ENCODE peak calls at places on chromosome 17, in five cellular contexts. One of them, this sample, is unnamed.

GRCh38 chr17:72717676-72718075 is 374.8 kb downstream of the SLC39A11 start:
- DNase-seq in fibroblast of gingiva: no peak
- DNase-seq in activated T-helper 1 cell treated with anti-CD3 and anti-CD28 coated beads, Interleukin-2, amount 50 U/mL, for 16 hours: no peak
- DNase-seq in renal cortical epithelial cell: no peak
- DNase-seq in suprapubic skin: no peak
- DNase-seq in this sample: no peak

GRCh38 chr17:78717431-78717980 is 64.6 kb downstream of the CYTH1 start:
- DNase-seq in activated T-helper 1 cell treated with anti-CD3 and anti-CD28 coated beads, Interleukin-2, amount 50 U/mL, for 16 hours: no peak
- DNase-seq in renal cortical epithelial cell: peak
- DNase-seq in fibroblast of gingiva: peak
- DNase-seq in suprapubic skin: no peak
- DNase-seq in this sample: no peak

GRCh38 chr17:8868529-8868951 is 1.1 kb upstream of the PIK3R6 start:
- DNase-seq in suprapubic skin: no peak
- DNase-seq in fibroblast of gingiva: no peak
- DNase-seq in renal cortical epithelial cell: no peak
- DNase-seq in activated T-helper 1 cell treated with anti-CD3 and anti-CD28 coated beads, Interleukin-2, amount 50 U/mL, for 16 hours: no peak
- DNase-seq in this sample: no peak

GRCh38 chr17:57638284-57638683 is 106.8 kb downstream of the CCDC182 start:
- DNase-seq in renal cortical epithelial cell: no peak
- DNase-seq in activated T-helper 1 cell treated with anti-CD3 and anti-CD28 coated beads, Interleukin-2, amount 50 U/mL, for 16 hours: no peak
- DNase-seq in suprapubic skin: no peak
- DNase-seq in fibroblast of gingiva: no peak
- DNase-seq in this sample: no peak

GRCh38 chr17:76353004-76353598 is 615 bp downstream of the PRPSAP1 start:
- DNase-seq in activated T-helper 1 cell treated with anti-CD3 and anti-CD28 coated beads, Interleukin-2, amount 50 U/mL, for 16 hours: no peak
- DNase-seq in renal cortical epithelial cell: no peak
- DNase-seq in suprapubic skin: peak
- DNase-seq in fibroblast of gingiva: no peak
- DNase-seq in this sample: no peak

GRCh38 chr17:28379814-28380571 is 8.5 kb downstream of the SARM1 start:
- DNase-seq in renal cortical epithelial cell: no peak
- DNase-seq in fibroblast of gingiva: peak
- DNase-seq in activated T-helper 1 cell treated with anti-CD3 and anti-CD28 coated beads, Interleukin-2, amount 50 U/mL, for 16 hours: no peak
- DNase-seq in suprapubic skin: no peak
- DNase-seq in this sample: no peak

GRCh38 chr17:20203021-20203420 is 193.9 kb downstream of the SPECC1 start:
- DNase-seq in renal cortical epithelial cell: peak
- DNase-seq in activated T-helper 1 cell treated with anti-CD3 and anti-CD28 coated beads, Interleukin-2, amount 50 U/mL, for 16 hours: no peak
- DNase-seq in suprapubic skin: no peak
- DNase-seq in fibroblast of gingiva: no peak
- DNase-seq in this sample: no peak

GRCh38 chr17:3635474-3636153 is 436 bp downstream of the SHPK start:
- DNase-seq in renal cortical epithelial cell: peak
- DNase-seq in fibroblast of gingiva: no peak
- DNase-seq in activated T-helper 1 cell treated with anti-CD3 and anti-CD28 coated beads, Interleukin-2, amount 50 U/mL, for 16 hours: no peak
- DNase-seq in suprapubic skin: no peak
- DNase-seq in this sample: no peak

GRCh38 chr17:46943511-46944393 is 20.8 kb downstream of the GOSR2 start:
- DNase-seq in activated T-helper 1 cell treated with anti-CD3 and anti-CD28 coated beads, Interleukin-2, amount 50 U/mL, for 16 hours: no peak
- DNase-seq in fibroblast of gingiva: peak
- DNase-seq in renal cortical epithelial cell: peak
- DNase-seq in suprapubic skin: no peak
- DNase-seq in this sample: no peak

GRCh38 chr17:82200743-82201497 is 11.7 kb downstream of the CCDC57 start:
- DNase-seq in renal cortical epithelial cell: no peak
- DNase-seq in activated T-helper 1 cell treated with anti-CD3 and anti-CD28 coated beads, Interleukin-2, amount 50 U/mL, for 16 hours: peak
- DNase-seq in fibroblast of gingiva: no peak
- DNase-seq in suprapubic skin: no peak
- DNase-seq in this sample: peak

GRCh38 chr17:26963163-26963503 is 330.8 kb upstream of the WSB1 start:
- DNase-seq in activated T-helper 1 cell treated with anti-CD3 and anti-CD28 coated beads, Interleukin-2, amount 50 U/mL, for 16 hours: no peak
- DNase-seq in suprapubic skin: no peak
- DNase-seq in fibroblast of gingiva: no peak
- DNase-seq in renal cortical epithelial cell: no peak
- DNase-seq in this sample: no peak

GRCh38 chr17:75633484-75634375 is 496 bp downstream of the SMIM5 start:
- DNase-seq in suprapubic skin: peak
- DNase-seq in renal cortical epithelial cell: peak
- DNase-seq in activated T-helper 1 cell treated with anti-CD3 and anti-CD28 coated beads, Interleukin-2, amount 50 U/mL, for 16 hours: no peak
- DNase-seq in fibroblast of gingiva: peak
- DNase-seq in this sample: no peak

GRCh38 chr17:39132192-39132600 is 19.2 kb downstream of the PLXDC1 start:
- DNase-seq in suprapubic skin: no peak
- DNase-seq in renal cortical epithelial cell: peak
- DNase-seq in activated T-helper 1 cell treated with anti-CD3 and anti-CD28 coated beads, Interleukin-2, amount 50 U/mL, for 16 hours: no peak
- DNase-seq in fibroblast of gingiva: peak
- DNase-seq in this sample: no peak

GRCh38 chr17:75008373-75008772 is 4.1 kb upstream of the MRPL58 start:
- DNase-seq in suprapubic skin: no peak
- DNase-seq in fibroblast of gingiva: no peak
- DNase-seq in renal cortical epithelial cell: no peak
- DNase-seq in activated T-helper 1 cell treated with anti-CD3 and anti-CD28 coated beads, Interleukin-2, amount 50 U/mL, for 16 hours: no peak
- DNase-seq in this sample: no peak

GRCh38 chr17:74804683-74805082 is 28.5 kb upstream of the NAT9 start:
- DNase-seq in renal cortical epithelial cell: no peak
- DNase-seq in suprapubic skin: no peak
- DNase-seq in activated T-helper 1 cell treated with anti-CD3 and anti-CD28 coated beads, Interleukin-2, amount 50 U/mL, for 16 hours: no peak
- DNase-seq in fibroblast of gingiva: no peak
- DNase-seq in this sample: no peak

GRCh38 chr17:45103269-45103795 is 29.0 kb downstream of the PLCD3 start:
- DNase-seq in suprapubic skin: no peak
- DNase-seq in renal cortical epithelial cell: no peak
- DNase-seq in fibroblast of gingiva: no peak
- DNase-seq in activated T-helper 1 cell treated with anti-CD3 and anti-CD28 coated beads, Interleukin-2, amount 50 U/mL, for 16 hours: no peak
- DNase-seq in this sample: no peak

GRCh38 chr17:44997733-44998520 is 29.8 kb upstream of the C1QL1 start:
- DNase-seq in fibroblast of gingiva: no peak
- DNase-seq in activated T-helper 1 cell treated with anti-CD3 and anti-CD28 coated beads, Interleukin-2, amount 50 U/mL, for 16 hours: no peak
- DNase-seq in renal cortical epithelial cell: no peak
- DNase-seq in suprapubic skin: no peak
- DNase-seq in this sample: no peak

GRCh38 chr17:70869402-70870085 is 700.2 kb downstream of the KCNJ2 start:
- DNase-seq in suprapubic skin: no peak
- DNase-seq in fibroblast of gingiva: peak
- DNase-seq in renal cortical epithelial cell: no peak
- DNase-seq in activated T-helper 1 cell treated with anti-CD3 and anti-CD28 coated beads, Interleukin-2, amount 50 U/mL, for 16 hours: no peak
- DNase-seq in this sample: no peak

GRCh38 chr17:19365833-19366636 is 3.5 kb upstream of the B9D1 start:
- DNase-seq in activated T-helper 1 cell treated with anti-CD3 and anti-CD28 coated beads, Interleukin-2, amount 50 U/mL, for 16 hours: no peak
- DNase-seq in fibroblast of gingiva: no peak
- DNase-seq in suprapubic skin: no peak
- DNase-seq in renal cortical epithelial cell: no peak
- DNase-seq in this sample: no peak

GRCh38 chr17:73938706-73939105 is 264.8 kb upstream of the RPL38 start:
- DNase-seq in renal cortical epithelial cell: no peak
- DNase-seq in suprapubic skin: no peak
- DNase-seq in activated T-helper 1 cell treated with anti-CD3 and anti-CD28 coated beads, Interleukin-2, amount 50 U/mL, for 16 hours: no peak
- DNase-seq in fibroblast of gingiva: no peak
- DNase-seq in this sample: no peak

GRCh38 chr17:146983-147761 is 9.8 kb downstream of the SCGB1C2 start:
- DNase-seq in renal cortical epithelial cell: no peak
- DNase-seq in fibroblast of gingiva: no peak
- DNase-seq in suprapubic skin: peak
- DNase-seq in activated T-helper 1 cell treated with anti-CD3 and anti-CD28 coated beads, Interleukin-2, amount 50 U/mL, for 16 hours: no peak
- DNase-seq in this sample: no peak